ENCODE peak calls at places on chromosomes 1 and 21, in five cellular contexts. A is fibroblast of the aortic adventitia; X is chondrocyte; Y is CD4-positive, alpha-beta T cell; J is PC-3. Q is an unnamed sample.

GRCh38 chr1:31580513-31580870 is 4.2 kb downstream of the TINAGL1 start:
- DNase-seq in A (no peak), X (no peak), Y (no peak), J (no peak), Q (no peak)

GRCh38 chr1:12708956-12709555 is 6.9 kb upstream of the AADACL3 start:
- DNase-seq in A (peak), X (no peak), Y (no peak), J (no peak), Q (no peak)

GRCh38 chr1:45254490-45254889 is 48.1 kb upstream of the ZSWIM5 start:
- DNase-seq in A (no peak), X (no peak), Y (no peak), J (no peak), Q (no peak)

GRCh38 chr1:116134178-116134773 is 23.1 kb downstream of the MAB21L3 start:
- DNase-seq in A (no peak), X (no peak), Y (no peak), J (peak), Q (no peak)

GRCh38 chr1:211648980-211649934 is 26.2 kb downstream of the NEK2 start:
- DNase-seq in A (peak), X (peak), Y (no peak), J (peak), Q (peak)

GRCh38 chr1:32773018-32773763 is 44.0 kb downstream of the YARS1 start:
- DNase-seq in A (peak), X (peak), Y (peak), J (peak), Q (peak)

GRCh38 chr1:154222518-154222917 is 1.8 kb downstream of the UBAP2L start:
- DNase-seq in A (peak), X (no peak), Y (no peak), J (no peak), Q (no peak)

GRCh38 chr1:172537366-172537765 is 4.4 kb downstream of the SUCO start:
- DNase-seq in A (peak), X (no peak), Y (no peak), J (peak), Q (no peak)

GRCh38 chr1:110617589-110617988 is 11.4 kb upstream of the KCNA2 start:
- DNase-seq in A (no peak), X (no peak), Y (no peak), J (no peak), Q (no peak)

GRCh38 chr1:9426291-9426711 is 113.0 kb upstream of the SLC25A33 start:
- DNase-seq in A (no peak), X (no peak), Y (peak), J (no peak), Q (no peak)

GRCh38 chr1:169113613-169114119 is 7.2 kb downstream of the ATP1B1 start:
- DNase-seq in A (peak), X (no peak), Y (no peak), J (peak), Q (no peak)

GRCh38 chr1:233656032-233656620 is 42.2 kb downstream of the KCNK1 start:
- DNase-seq in A (no peak), X (no peak), Y (no peak), J (peak), Q (no peak)

DNA sequence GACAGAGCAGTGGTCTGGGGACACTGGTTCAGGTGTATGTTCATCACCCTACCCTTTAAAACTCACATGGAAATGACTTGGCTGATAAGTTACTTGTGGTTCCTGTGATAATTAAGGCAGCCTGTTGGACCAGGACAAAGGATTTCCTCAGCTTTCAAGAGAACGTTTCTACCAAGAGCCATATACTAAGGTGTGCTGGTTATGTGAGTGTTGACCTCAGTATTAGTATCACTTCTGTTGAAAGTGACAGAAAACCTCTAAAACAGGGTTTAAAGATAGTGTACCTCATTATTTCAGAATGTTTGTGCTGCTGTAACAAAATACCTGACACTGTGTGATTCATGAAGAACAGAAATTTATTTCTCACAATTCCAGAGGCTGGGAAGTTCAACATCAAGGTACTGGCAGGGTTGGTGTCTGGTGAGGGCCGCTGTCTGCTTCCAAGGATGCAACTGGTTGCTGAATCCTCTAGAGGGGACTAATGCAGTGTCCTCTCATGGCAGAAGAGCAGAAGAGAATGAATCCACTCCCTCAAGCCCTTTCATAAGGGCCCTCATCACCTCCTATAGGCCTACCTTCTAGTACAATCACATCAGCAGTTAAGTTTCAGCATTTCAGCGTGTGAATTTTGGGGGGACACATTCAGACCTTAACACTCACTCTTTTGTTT is 54.9 kb downstream of the UCK2 start:
- DNase-seq in A (no peak), X (no peak), Y (no peak), J (no peak), Q (no peak)
- TF ChIP-seq CTCF in A (no peak), X (no peak), Y (no peak), J (no peak), Q (no peak)

GRCh38 chr1:70436617-70437236 is 25.7 kb downstream of the CTH start:
- DNase-seq in A (peak), X (no peak), Y (no peak), J (peak), Q (no peak)
- TF ChIP-seq CTCF in A (peak), X (peak), Y (no peak), J (peak), Q (peak)

DNA sequence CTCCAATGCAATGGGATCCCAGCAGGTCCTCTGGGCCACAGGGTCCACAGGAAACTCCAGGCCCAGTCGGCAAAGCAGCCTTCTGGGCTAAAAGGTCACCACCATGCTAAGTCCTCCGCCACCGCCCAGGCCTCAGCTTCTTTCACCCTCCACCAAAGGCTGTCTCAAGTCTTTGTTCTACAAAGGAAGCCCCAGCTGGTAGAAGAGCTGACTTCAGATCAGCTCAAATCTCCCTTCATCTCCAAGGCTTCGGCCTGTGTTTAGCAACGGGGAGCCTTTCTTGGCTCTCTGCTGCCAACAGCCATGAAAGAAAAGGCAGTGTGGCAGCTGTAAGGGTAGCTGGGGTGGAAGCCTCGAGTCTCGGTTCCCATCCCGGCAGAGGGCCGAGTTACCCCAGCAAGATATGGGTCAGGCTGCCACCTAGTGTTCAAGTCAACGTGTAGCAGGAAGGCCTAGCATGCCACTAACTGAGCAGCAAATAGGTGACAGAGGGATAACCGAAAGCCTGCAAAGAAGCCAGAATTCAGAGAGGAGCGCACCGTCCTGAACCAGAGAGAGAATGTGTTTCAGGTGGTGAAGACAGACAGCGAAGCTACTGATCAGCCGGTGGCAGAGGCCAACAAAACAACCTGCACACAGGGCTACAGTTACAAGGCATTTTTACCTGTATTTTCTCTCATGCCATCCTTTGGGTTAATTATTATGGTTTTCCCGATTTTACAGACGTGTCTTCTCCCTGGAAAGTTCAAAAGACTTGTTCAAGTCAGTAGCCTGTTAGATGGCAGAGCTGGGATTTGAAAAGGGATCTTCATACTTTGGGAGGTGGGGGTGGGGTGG is 26.8 kb upstream of the CRNN start:
- DNase-seq in A (peak), X (no peak), Y (peak), J (peak), Q (peak)
- TF ChIP-seq CTCF in A (peak), X (peak), Y (peak), J (peak), Q (peak)

GRCh38 chr21:34593954-34594531 is 20.9 kb downstream of the RCAN1 start:
- DNase-seq in A (no peak), X (no peak), Y (no peak), J (no peak), Q (no peak)

GRCh38 chr21:34592573-34592972 is 22.3 kb downstream of the RCAN1 start:
- DNase-seq in A (no peak), X (no peak), Y (no peak), J (no peak), Q (no peak)

GRCh38 chr21:34592120-34592561 is 22.8 kb downstream of the RCAN1 start:
- DNase-seq in A (peak), X (no peak), Y (no peak), J (no peak), Q (no peak)

GRCh38 chr21:34594566-34595234 is 20.2 kb downstream of the RCAN1 start:
- DNase-seq in A (no peak), X (no peak), Y (no peak), J (no peak), Q (no peak)

GRCh38 chr21:34593423-34593822 is 21.5 kb downstream of the RCAN1 start:
- DNase-seq in A (no peak), X (no peak), Y (no peak), J (no peak), Q (no peak)
- TF ChIP-seq CTCF in A (no peak), X (no peak), Y (no peak), J (no peak), Q (no peak)

DNA sequence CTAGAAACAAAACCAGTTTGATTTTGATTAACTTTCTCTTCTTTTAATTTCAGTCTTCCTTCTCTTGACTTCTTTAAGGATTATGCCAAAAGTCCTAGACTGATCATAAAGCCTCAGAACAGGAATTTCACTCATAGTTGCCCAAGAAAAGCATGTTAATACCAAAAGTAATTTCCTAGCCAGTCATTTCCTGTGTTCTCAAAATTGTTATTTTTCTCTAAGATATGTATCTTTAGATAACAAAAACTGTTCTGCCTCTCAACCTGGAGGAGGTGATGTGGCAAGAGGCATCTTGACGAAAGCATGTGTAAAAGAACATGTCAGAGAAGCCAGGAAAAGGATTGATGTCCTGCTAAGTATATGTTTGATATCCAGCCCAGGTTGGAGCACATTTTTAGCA is 78.0 kb upstream of the IPO9 start:
- DNase-seq in A (peak), X (no peak), Y (no peak), J (no peak), Q (no peak)
- TF ChIP-seq CTCF in A (no peak), X (peak), Y (no peak), J (no peak), Q (no peak)

DNA sequence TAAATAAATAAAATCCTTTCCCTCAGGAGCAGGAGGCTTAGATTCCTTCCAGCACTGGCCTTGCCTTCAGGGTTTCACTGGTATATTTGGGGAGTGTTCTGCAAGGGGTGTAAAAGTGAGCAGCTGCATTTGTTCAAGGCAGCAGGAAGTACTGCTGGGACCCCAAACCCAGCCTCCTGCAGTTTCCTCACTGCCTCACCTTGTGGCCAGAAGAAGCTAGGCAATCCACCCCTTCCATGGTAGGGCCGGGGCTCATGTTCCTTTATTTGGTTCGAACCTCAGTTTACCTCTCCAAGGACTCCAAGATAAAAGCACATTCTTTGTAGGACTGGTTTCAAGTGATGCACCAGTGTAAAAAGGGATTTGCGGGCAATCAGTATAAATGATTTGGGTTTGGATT is 21.0 kb upstream of the CFAP126 start:
- DNase-seq in A (no peak), X (no peak), Y (no peak), J (no peak), Q (no peak)
- TF ChIP-seq CTCF in A (no peak), X (no peak), Y (no peak), J (no peak), Q (no peak)

GRCh38 chr1:29849038-29849750 is 612.9 kb downstream of the PTPRU start:
- DNase-seq in A (peak), X (no peak), Y (peak), J (peak), Q (no peak)
- TF ChIP-seq CTCF in A (peak), X (peak), Y (no peak), J (peak), Q (peak)

DNA sequence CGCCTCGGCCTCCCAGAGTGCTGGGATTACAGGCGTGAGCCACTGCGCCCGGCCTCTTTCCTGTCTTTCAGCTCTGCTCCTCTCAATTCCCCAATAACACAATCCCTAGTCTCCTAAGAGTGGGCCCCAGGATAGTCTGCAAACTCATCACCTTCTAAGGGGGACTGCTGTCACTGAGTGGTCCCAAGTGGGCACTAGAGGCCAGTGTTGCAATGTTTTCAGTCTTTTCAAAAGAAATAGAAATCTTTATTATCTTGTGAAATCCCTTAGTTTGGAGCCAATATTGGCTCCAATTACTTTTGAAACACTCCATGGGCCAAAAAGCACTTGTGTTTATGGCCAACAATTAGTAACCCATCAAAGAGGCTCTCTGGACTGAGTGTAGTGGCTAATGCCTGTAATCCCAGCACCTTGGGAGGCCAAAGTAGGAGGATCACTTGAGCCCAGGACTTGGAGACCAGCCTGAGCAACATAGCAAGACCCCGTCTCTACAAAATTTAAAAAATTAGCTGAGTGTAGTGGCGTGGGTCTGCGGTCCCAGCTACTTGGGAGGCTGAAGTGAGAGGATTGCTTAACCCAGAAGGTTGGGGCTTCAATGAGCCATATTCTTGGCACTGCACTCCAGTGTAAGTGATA is 28.6 kb upstream of the ZNF697 start:
- DNase-seq in A (peak), X (no peak), Y (no peak), J (no peak), Q (peak)
- TF ChIP-seq CTCF in A (peak), X (no peak), Y (no peak), J (peak), Q (no peak)